ENCODE peak calls at places on chromosomes 1 and 21, in ten cellular contexts. One of them, this sample, is unnamed.

GRCh38 chr1:66380452-66381212 is 153.3 kb upstream of the SGIP1 start:
- DNase-seq in RWPE2: no peak
- DNase-seq in heart right ventricle: no peak
- DNase-seq in AG09319: no peak
- DNase-seq in A549: no peak
- DNase-seq in mammary epithelial cell: peak
- DNase-seq in vagina: no peak
- DNase-seq in lower leg skin: no peak
- DNase-seq in HFF-Myc: no peak
- DNase-seq in neural progenitor cell: no peak
- DNase-seq in this sample: no peak

GRCh38 chr1:220119043-220119512 is 25.1 kb downstream of the IARS2 start:
- DNase-seq in HFF-Myc: no peak
- DNase-seq in vagina: no peak
- DNase-seq in heart right ventricle: no peak
- DNase-seq in AG09319: no peak
- DNase-seq in mammary epithelial cell: no peak
- DNase-seq in RWPE2: no peak
- DNase-seq in neural progenitor cell: no peak
- DNase-seq in lower leg skin: no peak
- DNase-seq in A549: no peak
- DNase-seq in this sample: no peak

GRCh38 chr1:207745839-207746767 is 5.8 kb upstream of the CD46 start:
- DNase-seq in neural progenitor cell: no peak
- DNase-seq in HFF-Myc: no peak
- DNase-seq in heart right ventricle: no peak
- DNase-seq in lower leg skin: no peak
- DNase-seq in mammary epithelial cell: no peak
- DNase-seq in RWPE2: no peak
- DNase-seq in AG09319: no peak
- DNase-seq in A549: no peak
- DNase-seq in vagina: no peak
- DNase-seq in this sample: no peak

GRCh38 chr1:89602871-89603404 is 30.0 kb upstream of the LRRC8C start:
- DNase-seq in mammary epithelial cell: no peak
- DNase-seq in lower leg skin: no peak
- DNase-seq in HFF-Myc: no peak
- DNase-seq in heart right ventricle: no peak
- DNase-seq in AG09319: no peak
- DNase-seq in vagina: no peak
- DNase-seq in A549: no peak
- DNase-seq in RWPE2: no peak
- DNase-seq in neural progenitor cell: no peak
- DNase-seq in this sample: no peak

GRCh38 chr1:52674497-52675384 is 23.4 kb downstream of the COA7 start:
- DNase-seq in HFF-Myc: no peak
- DNase-seq in lower leg skin: no peak
- DNase-seq in mammary epithelial cell: peak
- DNase-seq in RWPE2: no peak
- DNase-seq in AG09319: no peak
- DNase-seq in heart right ventricle: no peak
- DNase-seq in neural progenitor cell: no peak
- DNase-seq in A549: no peak
- DNase-seq in vagina: no peak
- DNase-seq in this sample: no peak

GRCh38 chr21:45283611-45284455 is 3.9 kb downstream of the POFUT2 start:
- DNase-seq in mammary epithelial cell: no peak
- DNase-seq in AG09319: no peak
- DNase-seq in A549: no peak
- DNase-seq in neural progenitor cell: no peak
- DNase-seq in HFF-Myc: no peak
- DNase-seq in vagina: no peak
- DNase-seq in lower leg skin: peak
- DNase-seq in heart right ventricle: no peak
- DNase-seq in RWPE2: peak
- DNase-seq in this sample: no peak

GRCh38 chr1:156194300-156194652 is 372 bp downstream of the SLC25A44 start:
- DNase-seq in AG09319: no peak
- DNase-seq in mammary epithelial cell: no peak
- DNase-seq in RWPE2: no peak
- DNase-seq in neural progenitor cell: no peak
- DNase-seq in A549: peak
- DNase-seq in vagina: no peak
- DNase-seq in lower leg skin: peak
- DNase-seq in heart right ventricle: peak
- DNase-seq in HFF-Myc: no peak
- DNase-seq in this sample: no peak

GRCh38 chr1:12335815-12336214 is 106.0 kb downstream of the VPS13D start:
- DNase-seq in lower leg skin: no peak
- DNase-seq in HFF-Myc: no peak
- DNase-seq in vagina: no peak
- DNase-seq in RWPE2: no peak
- DNase-seq in neural progenitor cell: no peak
- DNase-seq in mammary epithelial cell: no peak
- DNase-seq in heart right ventricle: no peak
- DNase-seq in A549: no peak
- DNase-seq in AG09319: no peak
- DNase-seq in this sample: no peak

GRCh38 chr1:234613128-234613875 is 3.3 kb upstream of the IRF2BP2 start:
- DNase-seq in mammary epithelial cell: peak
- DNase-seq in AG09319: no peak
- DNase-seq in A549: peak
- DNase-seq in HFF-Myc: no peak
- DNase-seq in neural progenitor cell: no peak
- DNase-seq in vagina: no peak
- DNase-seq in lower leg skin: peak
- DNase-seq in heart right ventricle: no peak
- DNase-seq in RWPE2: no peak
- DNase-seq in this sample: no peak

GRCh38 chr1:29554208-29554778 is 318.0 kb downstream of the PTPRU start:
- DNase-seq in heart right ventricle: no peak
- DNase-seq in HFF-Myc: no peak
- DNase-seq in AG09319: no peak
- DNase-seq in vagina: no peak
- DNase-seq in RWPE2: no peak
- DNase-seq in A549: no peak
- DNase-seq in lower leg skin: peak
- DNase-seq in neural progenitor cell: no peak
- DNase-seq in mammary epithelial cell: no peak
- DNase-seq in this sample: no peak

GRCh38 chr1:27120849-27121248 is 34.1 kb downstream of the SLC9A1 start:
- DNase-seq in A549: no peak
- DNase-seq in RWPE2: no peak
- DNase-seq in neural progenitor cell: no peak
- DNase-seq in lower leg skin: no peak
- DNase-seq in mammary epithelial cell: no peak
- DNase-seq in heart right ventricle: no peak
- DNase-seq in HFF-Myc: no peak
- DNase-seq in AG09319: no peak
- DNase-seq in vagina: no peak
- DNase-seq in this sample: no peak

GRCh38 chr1:18347559-18347958 is 133.2 kb upstream of the KLHDC7A start:
- DNase-seq in A549: no peak
- DNase-seq in heart right ventricle: no peak
- DNase-seq in vagina: no peak
- DNase-seq in neural progenitor cell: no peak
- DNase-seq in RWPE2: no peak
- DNase-seq in lower leg skin: no peak
- DNase-seq in mammary epithelial cell: no peak
- DNase-seq in AG09319: no peak
- DNase-seq in HFF-Myc: no peak
- DNase-seq in this sample: no peak

GRCh38 chr1:156912861-156913808 is 7.3 kb upstream of the LRRC71 start:
- DNase-seq in HFF-Myc: no peak
- DNase-seq in mammary epithelial cell: no peak
- DNase-seq in lower leg skin: no peak
- DNase-seq in vagina: no peak
- DNase-seq in heart right ventricle: no peak
- DNase-seq in RWPE2: no peak
- DNase-seq in AG09319: no peak
- DNase-seq in neural progenitor cell: no peak
- DNase-seq in A549: no peak
- DNase-seq in this sample: peak

GRCh38 chr1:13824626-13825025 is 124.6 kb downstream of the PRDM2 start:
- DNase-seq in RWPE2: peak
- DNase-seq in HFF-Myc: no peak
- DNase-seq in lower leg skin: no peak
- DNase-seq in mammary epithelial cell: no peak
- DNase-seq in AG09319: no peak
- DNase-seq in heart right ventricle: no peak
- DNase-seq in A549: no peak
- DNase-seq in neural progenitor cell: no peak
- DNase-seq in vagina: peak
- DNase-seq in this sample: no peak

GRCh38 chr1:905811-906531 is 17.8 kb upstream of the SAMD11 start:
- DNase-seq in vagina: peak
- DNase-seq in lower leg skin: peak
- DNase-seq in A549: no peak
- DNase-seq in AG09319: no peak
- DNase-seq in neural progenitor cell: peak
- DNase-seq in mammary epithelial cell: no peak
- DNase-seq in HFF-Myc: no peak
- DNase-seq in RWPE2: peak
- DNase-seq in heart right ventricle: peak
- DNase-seq in this sample: peak

GRCh38 chr1:180923887-180924286 is 11.2 kb downstream of the KIAA1614 start:
- DNase-seq in AG09319: no peak
- DNase-seq in mammary epithelial cell: no peak
- DNase-seq in heart right ventricle: no peak
- DNase-seq in lower leg skin: no peak
- DNase-seq in neural progenitor cell: no peak
- DNase-seq in vagina: no peak
- DNase-seq in RWPE2: no peak
- DNase-seq in HFF-Myc: no peak
- DNase-seq in A549: no peak
- DNase-seq in this sample: no peak

GRCh38 chr1:161158316-161159016 is 834 bp upstream of the USP21 start:
- DNase-seq in RWPE2: no peak
- DNase-seq in lower leg skin: no peak
- DNase-seq in heart right ventricle: no peak
- DNase-seq in HFF-Myc: no peak
- DNase-seq in mammary epithelial cell: no peak
- DNase-seq in vagina: no peak
- DNase-seq in A549: no peak
- DNase-seq in neural progenitor cell: no peak
- DNase-seq in AG09319: no peak
- DNase-seq in this sample: no peak

GRCh38 chr21:37496972-37497371 is 130.4 kb downstream of the DYRK1A start:
- DNase-seq in neural progenitor cell: no peak
- DNase-seq in AG09319: no peak
- DNase-seq in heart right ventricle: no peak
- DNase-seq in A549: no peak
- DNase-seq in mammary epithelial cell: no peak
- DNase-seq in RWPE2: no peak
- DNase-seq in HFF-Myc: no peak
- DNase-seq in vagina: no peak
- DNase-seq in lower leg skin: no peak
- DNase-seq in this sample: no peak
- TF ChIP-seq CTCF in neural progenitor cell: peak
- TF ChIP-seq CTCF in AG09319: peak
- TF ChIP-seq CTCF in heart right ventricle: peak
- TF ChIP-seq CTCF in A549: peak
- TF ChIP-seq CTCF in mammary epithelial cell: peak
- TF ChIP-seq CTCF in RWPE2: peak
- TF ChIP-seq CTCF in HFF-Myc: no peak
- TF ChIP-seq CTCF in vagina: no peak
- TF ChIP-seq CTCF in lower leg skin: no peak
- TF ChIP-seq CTCF in this sample: no peak

GRCh38 chr1:78855258-78855657 is 151.3 kb downstream of the ADGRL4 start:
- DNase-seq in RWPE2: no peak
- DNase-seq in vagina: no peak
- DNase-seq in mammary epithelial cell: no peak
- DNase-seq in lower leg skin: no peak
- DNase-seq in HFF-Myc: no peak
- DNase-seq in A549: no peak
- DNase-seq in heart right ventricle: no peak
- DNase-seq in AG09319: no peak
- DNase-seq in neural progenitor cell: no peak
- DNase-seq in this sample: no peak
- TF ChIP-seq CTCF in RWPE2: no peak
- TF ChIP-seq CTCF in vagina: no peak
- TF ChIP-seq CTCF in mammary epithelial cell: no peak
- TF ChIP-seq CTCF in lower leg skin: no peak
- TF ChIP-seq CTCF in HFF-Myc: no peak
- TF ChIP-seq CTCF in A549: no peak
- TF ChIP-seq CTCF in heart right ventricle: no peak
- TF ChIP-seq CTCF in AG09319: no peak
- TF ChIP-seq CTCF in neural progenitor cell: no peak
- TF ChIP-seq CTCF in this sample: no peak

DNA sequence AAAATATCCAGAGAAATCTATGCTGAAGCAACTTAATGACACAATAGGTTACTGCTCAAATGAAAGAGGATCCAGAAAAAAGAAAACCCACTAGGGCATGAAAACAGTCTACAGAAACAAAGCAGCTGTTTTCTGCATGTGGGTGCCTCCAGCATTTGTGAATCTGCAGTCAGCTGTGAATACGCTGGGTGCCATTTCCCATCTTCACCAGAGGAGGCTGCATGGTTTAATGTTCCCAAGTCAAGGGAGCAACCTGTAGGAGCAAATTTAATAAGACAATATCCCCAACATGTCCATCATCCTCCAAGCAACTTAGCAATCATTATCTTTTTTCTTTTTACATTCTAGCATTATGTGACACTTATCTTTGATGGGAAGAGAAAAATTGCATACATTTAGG is 396.6 kb downstream of the BRINP2 start:
- DNase-seq in heart right ventricle: no peak
- DNase-seq in RWPE2: no peak
- DNase-seq in vagina: no peak
- DNase-seq in AG09319: no peak
- DNase-seq in lower leg skin: no peak
- DNase-seq in A549: peak
- DNase-seq in mammary epithelial cell: peak
- DNase-seq in neural progenitor cell: peak
- DNase-seq in HFF-Myc: no peak
- DNase-seq in this sample: no peak
- TF ChIP-seq CTCF in heart right ventricle: no peak
- TF ChIP-seq CTCF in RWPE2: no peak
- TF ChIP-seq CTCF in vagina: no peak
- TF ChIP-seq CTCF in AG09319: peak
- TF ChIP-seq CTCF in lower leg skin: no peak
- TF ChIP-seq CTCF in A549: no peak
- TF ChIP-seq CTCF in mammary epithelial cell: peak
- TF ChIP-seq CTCF in neural progenitor cell: peak
- TF ChIP-seq CTCF in HFF-Myc: peak
- TF ChIP-seq CTCF in this sample: peak

DNA sequence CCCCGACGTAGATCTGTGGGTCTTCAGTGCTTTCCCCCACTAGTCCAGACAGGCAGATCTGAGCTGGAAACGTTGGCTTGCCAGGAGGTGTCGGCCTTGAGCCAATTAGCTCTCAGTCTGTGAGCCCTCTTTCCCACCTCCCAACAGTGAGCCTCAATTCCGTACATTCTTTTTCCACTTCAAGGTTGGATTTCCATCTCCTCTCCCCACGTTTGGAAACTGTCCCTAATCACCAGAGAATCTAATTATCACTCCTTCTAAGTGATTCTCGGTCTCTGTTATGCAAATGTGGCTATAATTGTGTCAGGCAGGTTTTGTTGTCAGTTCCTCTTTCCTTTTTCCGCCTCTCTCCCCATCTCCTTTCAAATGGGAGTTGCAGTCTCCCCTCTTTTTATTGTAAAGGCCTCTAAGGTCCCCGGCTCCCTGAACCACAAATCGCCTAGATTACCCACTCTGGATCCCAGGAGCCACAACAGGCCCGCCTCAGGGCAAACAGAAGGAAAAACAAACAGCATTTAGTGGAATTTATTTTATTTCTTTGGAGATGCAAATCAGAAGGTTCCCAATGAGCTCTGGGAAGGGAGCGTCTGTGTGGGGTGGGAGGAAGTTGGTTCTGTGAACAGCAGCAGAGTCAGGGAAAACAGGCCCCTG is 29.4 kb upstream of the LRRN2 start:
- DNase-seq in mammary epithelial cell: no peak
- DNase-seq in heart right ventricle: no peak
- DNase-seq in lower leg skin: peak
- DNase-seq in A549: no peak
- DNase-seq in neural progenitor cell: peak
- DNase-seq in vagina: no peak
- DNase-seq in AG09319: no peak
- DNase-seq in HFF-Myc: no peak
- DNase-seq in RWPE2: no peak
- DNase-seq in this sample: peak
- TF ChIP-seq CTCF in mammary epithelial cell: no peak
- TF ChIP-seq CTCF in heart right ventricle: no peak
- TF ChIP-seq CTCF in lower leg skin: no peak
- TF ChIP-seq CTCF in A549: peak
- TF ChIP-seq CTCF in neural progenitor cell: peak
- TF ChIP-seq CTCF in vagina: no peak
- TF ChIP-seq CTCF in AG09319: no peak
- TF ChIP-seq CTCF in HFF-Myc: no peak
- TF ChIP-seq CTCF in RWPE2: no peak
- TF ChIP-seq CTCF in this sample: no peak

This sample was measured in glutamatergic neuron.